ENCODE peak calls at places on chromosomes 6 and 20, in six cellular contexts. One of them, this sample, is unnamed.

GRCh38 chr6:40380271-40380670 is 206.9 kb downstream of the LRFN2 start:
- DNase-seq in ecto neural progenitor cell: no peak
- DNase-seq in stimulated activated CD4-positive, alpha-beta T cell treated with anti-CD3 and anti-CD28 coated beads, Interleukin-1b, Interleukin-23, amount 100 ng/mL, for 1 hour: no peak
- DNase-seq in GDM1: no peak
- DNase-seq in NCI-H526 treated with DMSO at 0.1 percent for 48 hours: no peak
- DNase-seq in cardiac fibroblast: no peak
- DNase-seq in this sample: no peak

GRCh38 chr6:25024821-25025220 is 89.1 kb upstream of the RIPOR2 start:
- DNase-seq in cardiac fibroblast: no peak
- DNase-seq in GDM1: no peak
- DNase-seq in stimulated activated CD4-positive, alpha-beta T cell treated with anti-CD3 and anti-CD28 coated beads, Interleukin-1b, Interleukin-23, amount 100 ng/mL, for 1 hour: no peak
- DNase-seq in ecto neural progenitor cell: no peak
- DNase-seq in NCI-H526 treated with DMSO at 0.1 percent for 48 hours: no peak
- DNase-seq in this sample: no peak

GRCh38 chr20:45087115-45087785 is 13.7 kb downstream of the KCNS1 start:
- DNase-seq in NCI-H526 treated with DMSO at 0.1 percent for 48 hours: no peak
- DNase-seq in cardiac fibroblast: no peak
- DNase-seq in stimulated activated CD4-positive, alpha-beta T cell treated with anti-CD3 and anti-CD28 coated beads, Interleukin-1b, Interleukin-23, amount 100 ng/mL, for 1 hour: no peak
- DNase-seq in GDM1: no peak
- DNase-seq in ecto neural progenitor cell: no peak
- DNase-seq in this sample: no peak

GRCh38 chr20:35306931-35307517 is 14.8 kb upstream of the FAM83C start:
- DNase-seq in stimulated activated CD4-positive, alpha-beta T cell treated with anti-CD3 and anti-CD28 coated beads, Interleukin-1b, Interleukin-23, amount 100 ng/mL, for 1 hour: no peak
- DNase-seq in ecto neural progenitor cell: peak; percentile 71
- DNase-seq in NCI-H526 treated with DMSO at 0.1 percent for 48 hours: peak; percentile 22
- DNase-seq in GDM1: no peak
- DNase-seq in cardiac fibroblast: peak; percentile 88
- DNase-seq in this sample: no peak

GRCh38 chr20:62959998-62960436 is 7.5 kb downstream of the SLC17A9 start:
- DNase-seq in ecto neural progenitor cell: no peak
- DNase-seq in NCI-H526 treated with DMSO at 0.1 percent for 48 hours: no peak
- DNase-seq in stimulated activated CD4-positive, alpha-beta T cell treated with anti-CD3 and anti-CD28 coated beads, Interleukin-1b, Interleukin-23, amount 100 ng/mL, for 1 hour: no peak
- DNase-seq in GDM1: no peak
- DNase-seq in cardiac fibroblast: no peak
- DNase-seq in this sample: no peak

GRCh38 chr6:125310994-125311649 is 9.4 kb upstream of the HDDC2 start:
- DNase-seq in stimulated activated CD4-positive, alpha-beta T cell treated with anti-CD3 and anti-CD28 coated beads, Interleukin-1b, Interleukin-23, amount 100 ng/mL, for 1 hour: no peak
- DNase-seq in cardiac fibroblast: peak; percentile 80
- DNase-seq in NCI-H526 treated with DMSO at 0.1 percent for 48 hours: peak; percentile 72
- DNase-seq in GDM1: peak; percentile 6
- DNase-seq in ecto neural progenitor cell: no peak
- DNase-seq in this sample: peak; percentile 31

GRCh38 chr20:39048000-39048696 is 86.0 kb downstream of the DHX35 start:
- DNase-seq in NCI-H526 treated with DMSO at 0.1 percent for 48 hours: peak; percentile 20
- DNase-seq in cardiac fibroblast: peak; percentile 77
- DNase-seq in stimulated activated CD4-positive, alpha-beta T cell treated with anti-CD3 and anti-CD28 coated beads, Interleukin-1b, Interleukin-23, amount 100 ng/mL, for 1 hour: peak; percentile 56
- DNase-seq in GDM1: peak; percentile 57
- DNase-seq in ecto neural progenitor cell: peak; percentile 81
- DNase-seq in this sample: peak; percentile 37

GRCh38 chr6:105994522-105995402 is 91.4 kb upstream of the PRDM1 start:
- DNase-seq in stimulated activated CD4-positive, alpha-beta T cell treated with anti-CD3 and anti-CD28 coated beads, Interleukin-1b, Interleukin-23, amount 100 ng/mL, for 1 hour: no peak
- DNase-seq in NCI-H526 treated with DMSO at 0.1 percent for 48 hours: peak; percentile 69
- DNase-seq in ecto neural progenitor cell: peak; percentile 77
- DNase-seq in cardiac fibroblast: peak; percentile 76
- DNase-seq in GDM1: peak; percentile 57
- DNase-seq in this sample: peak; percentile 58

GRCh38 chr6:96059586-96059985 is 43.8 kb downstream of the FUT9 start:
- DNase-seq in cardiac fibroblast: peak; percentile 1
- DNase-seq in GDM1: no peak
- DNase-seq in ecto neural progenitor cell: no peak
- DNase-seq in stimulated activated CD4-positive, alpha-beta T cell treated with anti-CD3 and anti-CD28 coated beads, Interleukin-1b, Interleukin-23, amount 100 ng/mL, for 1 hour: no peak
- DNase-seq in NCI-H526 treated with DMSO at 0.1 percent for 48 hours: no peak
- DNase-seq in this sample: no peak

GRCh38 chr20:3885711-3886110 is 3.5 kb upstream of the PANK2 start:
- DNase-seq in cardiac fibroblast: no peak
- DNase-seq in stimulated activated CD4-positive, alpha-beta T cell treated with anti-CD3 and anti-CD28 coated beads, Interleukin-1b, Interleukin-23, amount 100 ng/mL, for 1 hour: no peak
- DNase-seq in NCI-H526 treated with DMSO at 0.1 percent for 48 hours: no peak
- DNase-seq in GDM1: no peak
- DNase-seq in ecto neural progenitor cell: no peak
- DNase-seq in this sample: no peak

GRCh38 chr20:4937422-4938319 is 63.6 kb downstream of the SLC23A2 start:
- DNase-seq in ecto neural progenitor cell: no peak
- DNase-seq in GDM1: no peak
- DNase-seq in stimulated activated CD4-positive, alpha-beta T cell treated with anti-CD3 and anti-CD28 coated beads, Interleukin-1b, Interleukin-23, amount 100 ng/mL, for 1 hour: no peak
- DNase-seq in NCI-H526 treated with DMSO at 0.1 percent for 48 hours: peak; percentile 66
- DNase-seq in cardiac fibroblast: no peak
- DNase-seq in this sample: no peak

GRCh38 chr6:148700713-148701392 is 46.0 kb upstream of the UST start:
- DNase-seq in ecto neural progenitor cell: no peak
- DNase-seq in stimulated activated CD4-positive, alpha-beta T cell treated with anti-CD3 and anti-CD28 coated beads, Interleukin-1b, Interleukin-23, amount 100 ng/mL, for 1 hour: no peak
- DNase-seq in GDM1: no peak
- DNase-seq in cardiac fibroblast: peak; percentile 72
- DNase-seq in NCI-H526 treated with DMSO at 0.1 percent for 48 hours: no peak
- DNase-seq in this sample: no peak

GRCh38 chr20:14712302-14712739 is 374.9 kb upstream of the FLRT3 start:
- DNase-seq in NCI-H526 treated with DMSO at 0.1 percent for 48 hours: no peak
- DNase-seq in cardiac fibroblast: peak; percentile 23
- DNase-seq in stimulated activated CD4-positive, alpha-beta T cell treated with anti-CD3 and anti-CD28 coated beads, Interleukin-1b, Interleukin-23, amount 100 ng/mL, for 1 hour: no peak
- DNase-seq in GDM1: no peak
- DNase-seq in ecto neural progenitor cell: no peak
- DNase-seq in this sample: peak; percentile 8

GRCh38 chr6:150279533-150279932 is 89.3 kb upstream of the IYD start:
- DNase-seq in stimulated activated CD4-positive, alpha-beta T cell treated with anti-CD3 and anti-CD28 coated beads, Interleukin-1b, Interleukin-23, amount 100 ng/mL, for 1 hour: no peak
- DNase-seq in GDM1: no peak
- DNase-seq in NCI-H526 treated with DMSO at 0.1 percent for 48 hours: no peak
- DNase-seq in ecto neural progenitor cell: no peak
- DNase-seq in cardiac fibroblast: no peak
- DNase-seq in this sample: no peak

GRCh38 chr6:90078513-90079289 is 184.4 kb downstream of the GJA10 start:
- DNase-seq in ecto neural progenitor cell: no peak
- DNase-seq in GDM1: no peak
- DNase-seq in cardiac fibroblast: peak; percentile 9
- DNase-seq in NCI-H526 treated with DMSO at 0.1 percent for 48 hours: no peak
- DNase-seq in stimulated activated CD4-positive, alpha-beta T cell treated with anti-CD3 and anti-CD28 coated beads, Interleukin-1b, Interleukin-23, amount 100 ng/mL, for 1 hour: no peak
- DNase-seq in this sample: no peak

GRCh38 chr20:35146299-35146921 is 726 bp downstream of the EDEM2 start:
- DNase-seq in GDM1: no peak
- DNase-seq in NCI-H526 treated with DMSO at 0.1 percent for 48 hours: no peak
- DNase-seq in ecto neural progenitor cell: peak; percentile 60
- DNase-seq in cardiac fibroblast: peak; percentile 33
- DNase-seq in stimulated activated CD4-positive, alpha-beta T cell treated with anti-CD3 and anti-CD28 coated beads, Interleukin-1b, Interleukin-23, amount 100 ng/mL, for 1 hour: no peak
- DNase-seq in this sample: no peak

GRCh38 chr6:32424584-32424983 is 15.1 kb upstream of the HLA-DRA start:
- DNase-seq in NCI-H526 treated with DMSO at 0.1 percent for 48 hours: no peak
- DNase-seq in stimulated activated CD4-positive, alpha-beta T cell treated with anti-CD3 and anti-CD28 coated beads, Interleukin-1b, Interleukin-23, amount 100 ng/mL, for 1 hour: no peak
- DNase-seq in cardiac fibroblast: no peak
- DNase-seq in ecto neural progenitor cell: no peak
- DNase-seq in GDM1: no peak
- DNase-seq in this sample: no peak

GRCh38 chr6:111586554-111586953 is 19.1 kb downstream of the TRAF3IP2 start:
- DNase-seq in stimulated activated CD4-positive, alpha-beta T cell treated with anti-CD3 and anti-CD28 coated beads, Interleukin-1b, Interleukin-23, amount 100 ng/mL, for 1 hour: no peak
- DNase-seq in ecto neural progenitor cell: no peak
- DNase-seq in cardiac fibroblast: no peak
- DNase-seq in NCI-H526 treated with DMSO at 0.1 percent for 48 hours: no peak
- DNase-seq in GDM1: no peak
- DNase-seq in this sample: no peak

GRCh38 chr6:34196116-34196832 is 40.4 kb upstream of the HMGA1 start:
- DNase-seq in NCI-H526 treated with DMSO at 0.1 percent for 48 hours: peak; percentile 40
- DNase-seq in stimulated activated CD4-positive, alpha-beta T cell treated with anti-CD3 and anti-CD28 coated beads, Interleukin-1b, Interleukin-23, amount 100 ng/mL, for 1 hour: peak; percentile 93
- DNase-seq in cardiac fibroblast: peak; percentile 72
- DNase-seq in ecto neural progenitor cell: peak; percentile 84
- DNase-seq in GDM1: peak; percentile 85
- DNase-seq in this sample: peak; percentile 13